ENCODE peak calls at places on chromosomes 7 and 10, in eight cellular contexts. One of them, this sample, is unnamed.

GRCh38 chr10:62056660-62057059 is 155.2 kb downstream of the ARID5B start:
- ATAC-seq in upper lobe of left lung: no peak
- ATAC-seq in K562: no peak
- ATAC-seq in HCT116: no peak
- ATAC-seq in GM12878: no peak
- ATAC-seq in Panc1: no peak
- ATAC-seq in GM23338: no peak
- ATAC-seq in HepG2: no peak
- ATAC-seq in this sample: no peak

GRCh38 chr7:37193775-37194135 is 254.9 kb downstream of the ELMO1 start:
- ATAC-seq in K562: no peak
- ATAC-seq in HCT116: no peak
- ATAC-seq in Panc1: no peak
- ATAC-seq in GM23338: no peak
- ATAC-seq in GM12878: no peak
- ATAC-seq in HepG2: no peak
- ATAC-seq in upper lobe of left lung: no peak
- ATAC-seq in this sample: no peak

GRCh38 chr10:94122247-94122646 is 128.5 kb downstream of the PLCE1 start:
- ATAC-seq in HepG2: no peak
- ATAC-seq in HCT116: no peak
- ATAC-seq in upper lobe of left lung: no peak
- ATAC-seq in GM12878: no peak
- ATAC-seq in GM23338: no peak
- ATAC-seq in K562: no peak
- ATAC-seq in Panc1: no peak
- ATAC-seq in this sample: no peak

GRCh38 chr7:70647801-70648491 is 484.0 kb upstream of the GALNT17 start:
- ATAC-seq in upper lobe of left lung: peak; percentile 34
- ATAC-seq in Panc1: no peak
- ATAC-seq in HepG2: no peak
- ATAC-seq in GM12878: peak; percentile 94
- ATAC-seq in GM23338: no peak
- ATAC-seq in HCT116: no peak
- ATAC-seq in K562: no peak
- ATAC-seq in this sample: no peak

GRCh38 chr10:45596556-45596955 is 76.0 kb downstream of the ZFAND4 start:
- ATAC-seq in K562: no peak
- ATAC-seq in HepG2: no peak
- ATAC-seq in GM23338: no peak
- ATAC-seq in upper lobe of left lung: no peak
- ATAC-seq in Panc1: no peak
- ATAC-seq in HCT116: no peak
- ATAC-seq in GM12878: no peak
- ATAC-seq in this sample: no peak

GRCh38 chr7:40694991-40695390 is 560.2 kb downstream of the SUGCT start:
- ATAC-seq in GM23338: no peak
- ATAC-seq in GM12878: no peak
- ATAC-seq in Panc1: no peak
- ATAC-seq in upper lobe of left lung: no peak
- ATAC-seq in K562: no peak
- ATAC-seq in HepG2: no peak
- ATAC-seq in HCT116: no peak
- ATAC-seq in this sample: no peak

GRCh38 chr10:642186-642890 is 47.1 kb downstream of the DIP2C start:
- ATAC-seq in K562: no peak
- ATAC-seq in Panc1: no peak
- ATAC-seq in GM12878: no peak
- ATAC-seq in upper lobe of left lung: peak; percentile 34
- ATAC-seq in GM23338: peak; percentile 59
- ATAC-seq in HCT116: peak; percentile 82
- ATAC-seq in HepG2: no peak
- ATAC-seq in this sample: no peak

GRCh38 chr7:157020514-157021070 is 10.1 kb upstream of the MNX1 start:
- ATAC-seq in K562: no peak
- ATAC-seq in HCT116: no peak
- ATAC-seq in GM12878: no peak
- ATAC-seq in GM23338: peak; percentile 16
- ATAC-seq in HepG2: peak; percentile 22
- ATAC-seq in Panc1: no peak
- ATAC-seq in upper lobe of left lung: peak; percentile 7
- ATAC-seq in this sample: no peak

GRCh38 chr7:22868509-22868908 is 45.9 kb upstream of the TOMM7 start:
- ATAC-seq in GM12878: no peak
- ATAC-seq in K562: no peak
- ATAC-seq in HCT116: no peak
- ATAC-seq in upper lobe of left lung: peak; percentile 50
- ATAC-seq in HepG2: no peak
- ATAC-seq in GM23338: no peak
- ATAC-seq in Panc1: no peak
- ATAC-seq in this sample: no peak

GRCh38 chr10:124636271-124636993 is 107.7 kb downstream of the FAM53B start:
- ATAC-seq in GM12878: peak; percentile 45
- ATAC-seq in upper lobe of left lung: no peak
- ATAC-seq in Panc1: no peak
- ATAC-seq in K562: no peak
- ATAC-seq in HCT116: peak; percentile 71
- ATAC-seq in GM23338: peak; percentile 67
- ATAC-seq in HepG2: peak; percentile 55
- ATAC-seq in this sample: no peak

GRCh38 chr10:52747680-52748079 is 24.9 kb downstream of the MBL2 start:
- ATAC-seq in Panc1: no peak
- ATAC-seq in GM23338: no peak
- ATAC-seq in GM12878: no peak
- ATAC-seq in upper lobe of left lung: no peak
- ATAC-seq in K562: no peak
- ATAC-seq in HepG2: peak; percentile 76
- ATAC-seq in HCT116: no peak
- ATAC-seq in this sample: no peak

GRCh38 chr7:74049997-74050798 is 22.2 kb downstream of the ELN start:
- ATAC-seq in K562: no peak
- ATAC-seq in GM23338: no peak
- ATAC-seq in upper lobe of left lung: no peak
- ATAC-seq in HCT116: no peak
- ATAC-seq in HepG2: no peak
- ATAC-seq in Panc1: no peak
- ATAC-seq in GM12878: no peak
- ATAC-seq in this sample: no peak
- TF ChIP-seq POLR2AphosphoS5 in K562: no peak
- TF ChIP-seq POLR2AphosphoS5 in GM23338: no peak
- TF ChIP-seq POLR2AphosphoS5 in upper lobe of left lung: no peak
- TF ChIP-seq POLR2AphosphoS5 in HCT116: no peak
- TF ChIP-seq POLR2AphosphoS5 in HepG2: no peak
- TF ChIP-seq POLR2AphosphoS5 in Panc1: no peak
- TF ChIP-seq POLR2AphosphoS5 in GM12878: no peak
- TF ChIP-seq POLR2AphosphoS5 in this sample: no peak

GRCh38 chr7:17275749-17276671 is 22.4 kb upstream of the AHR start:
- ATAC-seq in Panc1: peak; percentile 72
- ATAC-seq in GM12878: no peak
- ATAC-seq in upper lobe of left lung: peak; percentile 95
- ATAC-seq in HepG2: peak; percentile 49
- ATAC-seq in GM23338: no peak
- ATAC-seq in K562: no peak
- ATAC-seq in HCT116: no peak
- ATAC-seq in this sample: peak; percentile 92
- H3K27ac ChIP-seq in Panc1: no peak overlapping the region
- H3K27ac ChIP-seq in GM12878: no peak overlapping the region
- H3K27ac ChIP-seq in upper lobe of left lung: peak overlapping the region; percentile 35
- H3K27ac ChIP-seq in HepG2: no peak overlapping the region
- H3K27ac ChIP-seq in GM23338: no peak overlapping the region
- H3K27ac ChIP-seq in K562: no peak overlapping the region
- H3K27ac ChIP-seq in HCT116: no peak overlapping the region
- H3K27ac ChIP-seq in this sample: peak overlapping the region; percentile 59

DNA sequence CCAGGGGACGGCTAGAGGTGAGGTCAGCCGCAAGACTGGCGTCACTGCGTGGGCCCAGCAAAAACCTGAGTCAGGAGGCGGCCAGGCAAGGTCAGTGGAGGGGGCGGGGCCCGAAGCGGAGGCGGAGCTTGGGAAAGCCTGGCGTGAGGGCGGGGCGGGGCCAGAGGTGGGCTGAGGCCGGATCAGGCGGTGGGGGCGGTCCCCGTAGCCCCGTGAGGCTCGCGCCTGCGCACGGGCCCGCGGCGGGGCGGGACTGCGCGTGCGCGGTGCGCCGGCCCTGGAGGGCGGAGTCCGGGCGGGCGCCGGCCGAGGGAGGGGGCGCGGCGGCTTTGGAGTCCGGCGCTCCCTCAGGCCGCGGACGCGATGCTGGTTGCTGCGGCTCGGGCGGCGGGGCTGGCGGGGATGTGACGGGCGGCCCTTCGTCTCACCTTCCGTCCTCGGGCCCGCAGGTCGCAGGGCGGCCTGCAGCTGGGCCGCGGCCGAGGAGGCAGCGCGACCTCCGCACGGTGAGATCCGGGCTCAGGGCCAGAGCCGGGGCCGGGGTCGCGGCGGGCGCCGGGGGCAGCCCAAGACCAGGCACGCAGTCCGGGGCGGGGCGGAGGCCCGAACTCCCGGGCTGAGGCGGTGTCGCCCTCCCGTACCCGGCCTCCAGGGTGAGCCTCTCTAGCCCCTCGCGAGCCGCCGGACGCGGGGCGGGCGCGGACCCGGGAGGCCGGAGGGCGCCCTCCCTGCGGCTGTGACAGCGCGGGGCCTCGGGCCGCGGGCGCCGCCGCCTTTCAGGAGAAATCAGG is at the start of gene CCSER2:
- ATAC-seq in Panc1: peak; percentile 96
- ATAC-seq in HepG2: peak; percentile 82
- ATAC-seq in GM23338: peak; percentile 82
- ATAC-seq in HCT116: peak; percentile 89
- ATAC-seq in upper lobe of left lung: peak; percentile 98
- ATAC-seq in K562: peak; percentile 91
- ATAC-seq in GM12878: peak; percentile 74
- ATAC-seq in this sample: peak; percentile 97
- TF ChIP-seq POLR2AphosphoS5 in Panc1: peak; percentile 58
- TF ChIP-seq POLR2AphosphoS5 in HepG2: peak; percentile 60
- TF ChIP-seq POLR2AphosphoS5 in GM23338: peak; percentile 80
- TF ChIP-seq POLR2AphosphoS5 in HCT116: peak; percentile 73
- TF ChIP-seq POLR2AphosphoS5 in upper lobe of left lung: peak; percentile 73
- TF ChIP-seq POLR2AphosphoS5 in K562: no peak
- TF ChIP-seq POLR2AphosphoS5 in GM12878: no peak
- TF ChIP-seq POLR2AphosphoS5 in this sample: peak; percentile 44

GRCh38 chr7:87152897-87153641 is 816 bp downstream of the DMTF1 start:
- ATAC-seq in HCT116: peak; percentile 4
- ATAC-seq in upper lobe of left lung: peak; percentile 18
- ATAC-seq in GM23338: peak; percentile 12
- ATAC-seq in K562: peak; percentile 36
- ATAC-seq in HepG2: peak; percentile 45
- ATAC-seq in Panc1: no peak
- ATAC-seq in GM12878: peak; percentile 32
- ATAC-seq in this sample: no peak

GRCh38 chr7:87154569-87154968 is 2.3 kb downstream of the DMTF1 start:
- ATAC-seq in upper lobe of left lung: no peak
- ATAC-seq in Panc1: no peak
- ATAC-seq in GM12878: no peak
- ATAC-seq in GM23338: no peak
- ATAC-seq in HCT116: no peak
- ATAC-seq in K562: no peak
- ATAC-seq in HepG2: no peak
- ATAC-seq in this sample: no peak

GRCh38 chr7:87156709-87157108 is 4.5 kb downstream of the DMTF1 start:
- ATAC-seq in K562: no peak
- ATAC-seq in upper lobe of left lung: no peak
- ATAC-seq in GM23338: no peak
- ATAC-seq in HCT116: no peak
- ATAC-seq in GM12878: no peak
- ATAC-seq in Panc1: no peak
- ATAC-seq in HepG2: no peak
- ATAC-seq in this sample: no peak

GRCh38 chr7:87154166-87154565 is 1.9 kb downstream of the DMTF1 start:
- ATAC-seq in GM12878: no peak
- ATAC-seq in K562: no peak
- ATAC-seq in upper lobe of left lung: no peak
- ATAC-seq in HepG2: no peak
- ATAC-seq in Panc1: no peak
- ATAC-seq in HCT116: no peak
- ATAC-seq in GM23338: no peak
- ATAC-seq in this sample: no peak

GRCh38 chr7:87155788-87156187 is 3.5 kb downstream of the DMTF1 start:
- ATAC-seq in HepG2: no peak
- ATAC-seq in HCT116: no peak
- ATAC-seq in upper lobe of left lung: no peak
- ATAC-seq in GM23338: no peak
- ATAC-seq in K562: no peak
- ATAC-seq in GM12878: peak; percentile 2
- ATAC-seq in Panc1: no peak
- ATAC-seq in this sample: no peak
- H3K27ac ChIP-seq in HepG2: no peak overlapping the region
- H3K27ac ChIP-seq in HCT116: no peak overlapping the region
- H3K27ac ChIP-seq in upper lobe of left lung: no peak overlapping the region
- H3K27ac ChIP-seq in GM23338: no peak overlapping the region
- H3K27ac ChIP-seq in K562: no peak overlapping the region
- H3K27ac ChIP-seq in GM12878: no peak overlapping the region
- H3K27ac ChIP-seq in Panc1: no peak overlapping the region
- H3K27ac ChIP-seq in this sample: peak overlapping the region; percentile 61

DNA sequence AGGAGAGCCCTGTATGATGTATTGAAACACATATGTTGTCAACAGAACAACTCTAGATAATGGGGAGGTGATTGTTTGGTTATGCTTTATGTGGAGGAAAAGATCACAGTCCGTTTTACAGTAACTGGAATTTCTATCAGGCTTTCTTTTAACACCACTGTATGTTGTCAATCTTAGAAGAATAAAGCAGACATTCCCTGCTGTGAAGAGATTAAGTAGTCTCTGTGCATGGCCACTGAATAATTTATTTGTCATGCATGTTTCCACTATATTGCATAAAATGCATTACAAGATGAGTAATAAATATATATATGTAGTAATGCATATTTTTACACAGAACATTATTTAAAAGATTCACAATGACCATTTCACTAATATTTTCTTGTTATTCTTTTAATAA is 440.0 kb downstream of the ANKRD7 start:
- ATAC-seq in K562: no peak
- ATAC-seq in GM12878: no peak
- ATAC-seq in GM23338: no peak
- ATAC-seq in HepG2: no peak
- ATAC-seq in upper lobe of left lung: no peak
- ATAC-seq in Panc1: no peak
- ATAC-seq in HCT116: no peak
- ATAC-seq in this sample: no peak
- TF ChIP-seq POLR2AphosphoS5 in K562: no peak
- TF ChIP-seq POLR2AphosphoS5 in GM12878: no peak
- TF ChIP-seq POLR2AphosphoS5 in GM23338: no peak
- TF ChIP-seq POLR2AphosphoS5 in HepG2: no peak
- TF ChIP-seq POLR2AphosphoS5 in upper lobe of left lung: no peak
- TF ChIP-seq POLR2AphosphoS5 in Panc1: no peak
- TF ChIP-seq POLR2AphosphoS5 in HCT116: no peak
- TF ChIP-seq POLR2AphosphoS5 in this sample: no peak

DNA sequence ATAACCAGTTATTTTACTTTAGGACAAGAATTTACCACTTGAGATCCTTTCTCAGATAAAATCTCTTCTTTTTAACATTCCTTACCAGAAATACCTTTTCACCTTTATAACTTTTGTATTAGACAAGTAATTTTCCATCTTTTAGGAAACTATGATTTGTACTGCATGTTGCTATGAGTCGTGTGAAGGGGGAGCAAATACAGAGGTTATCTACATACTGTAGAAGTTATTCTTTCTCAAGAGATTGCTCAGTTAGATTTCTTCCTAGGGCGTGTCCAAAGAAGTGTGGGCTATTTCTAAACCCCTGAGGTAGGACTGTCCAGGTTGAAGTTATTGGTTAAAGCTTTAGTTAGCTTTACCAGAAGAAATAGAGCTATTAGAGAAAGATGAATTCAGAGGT is 30.2 kb upstream of the ARHGAP12 start:
- ATAC-seq in K562: no peak
- ATAC-seq in HepG2: no peak
- ATAC-seq in HCT116: no peak
- ATAC-seq in GM12878: no peak
- ATAC-seq in GM23338: no peak
- ATAC-seq in Panc1: no peak
- ATAC-seq in upper lobe of left lung: no peak
- ATAC-seq in this sample: no peak
- H3K27ac ChIP-seq in K562: no peak overlapping the region
- H3K27ac ChIP-seq in HepG2: no peak overlapping the region
- H3K27ac ChIP-seq in HCT116: no peak overlapping the region
- H3K27ac ChIP-seq in GM12878: no peak overlapping the region
- H3K27ac ChIP-seq in GM23338: no peak overlapping the region
- H3K27ac ChIP-seq in Panc1: no peak overlapping the region
- H3K27ac ChIP-seq in upper lobe of left lung: no peak overlapping the region
- H3K27ac ChIP-seq in this sample: no peak overlapping the region

This sample was measured in gastroesophageal sphincter.